ENCODE peak calls at places on chromosome 2, in five cellular contexts. C, E, N, T and U are unnamed samples.

GRCh38 chr2:23400703-23401102 is 15.7 kb downstream of the KLHL29 start:
- DNase-seq in C (no peak), E (no peak), N (no peak), T (no peak), U (no peak)

GRCh38 chr2:200127852-200128251 is 172.5 kb downstream of the MAIP1 start:
- DNase-seq in C (no peak), E (no peak), N (no peak), T (no peak), U (no peak)

GRCh38 chr2:28407131-28407975 is 14.7 kb downstream of the FOSL2 start:
- DNase-seq in C (no peak), E (no peak), N (no peak), T (no peak), U (no peak)

GRCh38 chr2:74500578-74500946 is 1.2 kb upstream of the LBX2 start:
- DNase-seq in C (no peak), E (no peak), N (no peak), T (no peak), U (no peak)

GRCh38 chr2:60354713-60355112 is 198.7 kb downstream of the BCL11A start:
- DNase-seq in C (no peak), E (no peak), N (no peak), T (no peak), U (no peak)

GRCh38 chr2:29525921-29526320 is 395.5 kb downstream of the ALK start:
- DNase-seq in C (no peak), E (no peak), N (no peak), T (peak), U (no peak)

GRCh38 chr2:1538663-1539062 is 125.4 kb downstream of the TPO start:
- DNase-seq in C (no peak), E (peak), N (no peak), T (no peak), U (no peak)

GRCh38 chr2:136225950-136226835 is 108.2 kb upstream of the CXCR4 start:
- DNase-seq in C (no peak), E (no peak), N (no peak), T (no peak), U (no peak)

GRCh38 chr2:168180914-168181313 is 66.5 kb downstream of the STK39 start:
- DNase-seq in C (no peak), E (no peak), N (no peak), T (no peak), U (no peak)

GRCh38 chr2:156445311-156446218 is 9.4 kb downstream of the GPD2 start:
- DNase-seq in C (no peak), E (peak), N (no peak), T (no peak), U (no peak)

GRCh38 chr2:218286570-218287459 is 5.5 kb downstream of the TMBIM1 start:
- DNase-seq in C (no peak), E (peak), N (peak), T (peak), U (peak)

GRCh38 chr2:151826737-151827157 is 1.5 kb downstream of the ARL5A start:
- DNase-seq in C (no peak), E (peak), N (no peak), T (no peak), U (no peak)